ENCODE peak calls at places on chromosomes 3 and 15, in five cellular contexts. I is CD8-positive, alpha-beta memory T cell; Z is colonic mucosa; T is psoas muscle; S is K562. H is an unnamed sample. For H3K4me1, the result is how much of the 10 kb centered on the place peaks cover.

GRCh38 chr15:77535845-77536244 is 96.9 kb downstream of the LINGO1 start:
- DNase-seq in I (no peak), Z (peak), T (no peak), S (peak), H (peak)

GRCh38 chr3:29525254-29525881 is 244.5 kb downstream of the RBMS3 start:
- DNase-seq in I (no peak), Z (peak), T (peak), S (no peak), H (no peak)

GRCh38 chr3:48594431-48595049 is 589 bp downstream of the COL7A1 start:
- DNase-seq in I (no peak), Z (no peak), T (no peak), S (no peak), H (no peak)

GRCh38 chr15:87669846-87670245 is 586.7 kb downstream of the NTRK3 start:
- DNase-seq in I (no peak), Z (no peak), T (no peak), S (no peak), H (no peak)

GRCh38 chr3:129046732-129047552 is 13.6 kb upstream of the GP9 start:
- DNase-seq in I (no peak), Z (no peak), T (peak), S (no peak), H (peak)

GRCh38 chr3:30644615-30645014 is 38.2 kb downstream of the TGFBR2 start:
- DNase-seq in I (peak), Z (peak), T (peak), S (no peak), H (no peak)

GRCh38 chr3:161084277-161084676 is 20.9 kb downstream of the B3GALNT1 start:
- DNase-seq in I (no peak), Z (no peak), T (no peak), S (no peak), H (no peak)

GRCh38 chr3:13462125-13462629 is 17.9 kb upstream of the HDAC11 start:
- DNase-seq in I (no peak), Z (no peak), T (no peak), S (no peak), H (no peak)

GRCh38 chr3:131957511-131957910 is 77.3 kb downstream of the CPNE4 start:
- DNase-seq in I (no peak), Z (no peak), T (no peak), S (no peak), H (no peak)

GRCh38 chr3:46710671-46711295 is 6.9 kb downstream of the PRSS50 start:
- DNase-seq in I (no peak), Z (no peak), T (no peak), S (no peak), H (no peak)

GRCh38 chr3:150603888-150604319 is 783 bp downstream of the SELENOT start:
- DNase-seq in I (no peak), Z (peak), T (no peak), S (no peak), H (no peak)

GRCh38 chr3:87298111-87298718 is 21.8 kb upstream of the POU1F1 start:
- DNase-seq in I (no peak), Z (no peak), T (no peak), S (peak), H (peak)

GRCh38 chr15:30903497-30904187 is at the start of gene FAN1:
- DNase-seq in I (peak), Z (peak), T (peak), S (peak), H (peak)

GRCh38 chr3:196514350-196514716 is 813 bp downstream of the SMCO1 start:
- DNase-seq in I (no peak), Z (no peak), T (no peak), S (no peak), H (no peak)

GRCh38 chr3:197501496-197501878 is 54.3 kb downstream of the BDH1 start:
- DNase-seq in I (no peak), Z (peak), T (no peak), S (peak), H (peak)

GRCh38 chr15:95615436-95615835 is 715.1 kb upstream of the NR2F2 start:
- DNase-seq in I (no peak), Z (no peak), T (no peak), S (no peak), H (no peak)

GRCh38 chr3:132597660-132598059 is 590 bp downstream of the ACKR4 start:
- DNase-seq in I (no peak), Z (no peak), T (no peak), S (no peak), H (no peak)

GRCh38 chr15:85886345-85886935 is 91.7 kb upstream of the KLHL25 start:
- DNase-seq in I (no peak), Z (no peak), T (peak), S (no peak), H (no peak)

GRCh38 chr15:94305133-94305532 is 73.8 kb downstream of the MCTP2 start:
- DNase-seq in I (no peak), Z (no peak), T (no peak), S (no peak), H (no peak)

GRCh38 chr15:81117136-81117535 is 16.9 kb upstream of the CFAP161 start:
- DNase-seq in I (no peak), Z (no peak), T (no peak), S (no peak), H (no peak)

GRCh38 chr3:139113766-139114165 is 69.1 kb upstream of the PRR23C start:
- DNase-seq in I (no peak), Z (no peak), T (no peak), S (no peak), H (no peak)

DNA sequence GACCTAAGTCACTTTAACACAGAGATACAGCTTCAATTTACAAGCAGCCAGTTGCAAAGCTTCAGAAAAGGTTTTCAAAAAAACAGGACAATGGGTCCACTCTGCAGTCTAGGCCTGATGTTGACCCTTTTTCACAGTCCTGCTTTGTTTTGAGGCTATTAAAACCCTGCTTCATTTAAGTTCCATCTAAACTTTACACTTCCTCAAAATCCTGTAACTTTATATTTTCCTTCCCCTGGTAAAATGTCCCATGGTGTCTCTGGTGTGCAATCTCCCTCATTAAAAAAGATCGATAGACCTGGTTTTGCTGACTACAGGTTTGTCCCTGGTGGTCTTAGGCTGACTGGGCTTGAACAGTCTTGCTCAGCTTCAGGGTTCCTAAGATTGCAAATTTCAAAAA is 5.1 kb upstream of the RPL14 start:
- DNase-seq in I (no peak), Z (no peak), T (no peak), S (no peak), H (no peak)
- H3K4me3 ChIP-seq in I (peak), Z (peak), T (peak), S (peak), H (no peak)

GRCh38 chr3:54360320-54360719 is 238.0 kb downstream of the CACNA2D3 start:
- DNase-seq in I (no peak), Z (no peak), T (no peak), S (no peak), H (no peak)
- H3K4me1 ChIP-seq in I (under half), Z (under half), T (under half), S (under half), H (under half)

GRCh38 chr15:48191574-48192225 is at the start of gene CTXN2:
- DNase-seq in I (no peak), Z (peak), T (no peak), S (no peak), H (peak)
- H3K4me3 ChIP-seq in I (no peak), Z (peak), T (no peak), S (no peak), H (no peak)

DNA sequence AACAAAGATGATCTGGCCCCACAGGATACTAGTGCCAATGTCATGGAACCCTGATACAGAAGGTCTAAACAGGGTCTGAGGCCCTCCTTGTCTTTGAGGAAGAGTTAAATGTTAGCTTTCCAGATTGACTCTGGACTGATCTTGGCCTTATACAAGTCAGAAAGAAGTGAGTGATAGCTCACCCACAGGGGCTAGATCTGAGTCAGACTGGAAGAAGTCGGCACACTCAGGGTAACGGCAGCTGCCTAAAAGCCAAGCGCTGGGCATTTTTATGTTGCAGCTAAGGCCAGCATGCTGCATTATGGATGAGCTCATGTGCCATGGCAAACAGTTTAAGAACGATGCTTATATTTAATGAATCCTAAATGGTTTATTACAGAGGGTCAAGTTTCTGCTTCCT is 762.4 kb upstream of the CFAP20DC start:
- DNase-seq in I (no peak), Z (no peak), T (no peak), S (no peak), H (no peak)
- H3K4me1 ChIP-seq in I (under half), Z (under half), T (under half), S (under half), H (under half)

GRCh38 chr3:194054941-194055340 is 81.0 kb upstream of the HES1 start:
- DNase-seq in I (no peak), Z (no peak), T (no peak), S (no peak), H (no peak)

GRCh38 chr3:194061421-194062029 is 74.4 kb upstream of the HES1 start:
- DNase-seq in I (no peak), Z (no peak), T (no peak), S (no peak), H (no peak)

GRCh38 chr3:194057570-194058188 is 78.3 kb upstream of the HES1 start:
- DNase-seq in I (no peak), Z (no peak), T (no peak), S (no peak), H (no peak)

GRCh38 chr3:194056731-194057415 is 79.1 kb upstream of the HES1 start:
- DNase-seq in I (no peak), Z (no peak), T (no peak), S (no peak), H (no peak)

DNA sequence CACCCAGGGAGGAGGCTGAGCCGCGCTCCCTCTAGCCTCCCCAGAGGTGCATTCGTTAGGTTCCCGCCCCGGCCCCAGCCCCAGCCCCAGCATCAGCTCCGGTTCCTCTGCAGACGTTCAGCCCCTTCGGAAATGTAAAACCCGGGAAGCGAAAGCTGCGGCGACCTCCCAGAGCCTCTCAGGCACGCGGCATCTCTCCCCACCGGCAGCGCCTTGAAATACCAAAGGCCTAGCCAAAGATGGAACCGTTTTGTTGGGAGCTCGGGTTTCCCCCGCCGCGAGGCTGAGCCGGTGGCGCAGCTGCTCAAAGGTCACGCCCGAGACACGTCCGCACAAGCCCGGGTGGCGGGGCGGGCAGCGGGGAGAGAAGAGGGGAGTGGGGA is 77.8 kb upstream of the HES1 start:
- DNase-seq in I (no peak), Z (peak), T (peak), S (peak), H (peak)
- H3K4me3 ChIP-seq in I (no peak), Z (peak), T (peak), S (no peak), H (no peak)

GRCh38 chr3:56773588-56774330 is 28.0 kb downstream of the ARHGEF3 start:
- DNase-seq in I (no peak), Z (no peak), T (no peak), S (no peak), H (no peak)

GRCh38 chr3:56778904-56779303 is 22.8 kb downstream of the ARHGEF3 start:
- DNase-seq in I (no peak), Z (no peak), T (no peak), S (no peak), H (no peak)

GRCh38 chr3:56775931-56776461 is 25.8 kb downstream of the ARHGEF3 start:
- DNase-seq in I (no peak), Z (no peak), T (no peak), S (no peak), H (no peak)

GRCh38 chr3:56775356-56775914 is 26.3 kb downstream of the ARHGEF3 start:
- DNase-seq in I (no peak), Z (no peak), T (no peak), S (no peak), H (no peak)

DNA sequence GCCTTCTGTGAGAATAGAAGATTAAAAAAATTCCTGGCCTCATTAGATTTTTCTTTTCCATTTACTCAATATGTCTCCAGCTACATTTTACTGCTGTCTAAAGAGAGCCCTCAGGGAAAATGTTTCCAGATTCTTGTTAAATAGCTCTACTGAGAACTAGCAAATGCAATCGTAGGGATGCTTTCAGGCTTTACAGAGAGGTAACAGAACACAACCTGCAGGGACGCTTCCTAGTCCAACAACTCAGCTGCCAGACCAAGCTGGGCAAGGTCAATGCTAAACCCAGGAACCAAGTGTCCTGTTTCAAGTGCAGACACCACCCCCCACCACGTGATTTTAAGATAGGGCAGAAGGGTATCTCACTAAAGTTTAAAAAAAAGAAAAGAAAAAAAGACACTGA is 25.2 kb downstream of the ARHGEF3 start:
- DNase-seq in I (no peak), Z (no peak), T (no peak), S (no peak), H (no peak)
- H3K4me1 ChIP-seq in I (half or more), Z (under half), T (under half), S (under half), H (under half)

GRCh38 chr15:74432271-74432967 is 1.3 kb downstream of the SEMA7A start:
- DNase-seq in I (no peak), Z (no peak), T (no peak), S (no peak), H (peak)

GRCh38 chr15:74431645-74432044 is 2.1 kb downstream of the SEMA7A start:
- DNase-seq in I (no peak), Z (no peak), T (no peak), S (no peak), H (no peak)

GRCh38 chr15:74430510-74430951 is 3.2 kb downstream of the SEMA7A start:
- DNase-seq in I (no peak), Z (no peak), T (no peak), S (no peak), H (peak)

GRCh38 chr15:74429784-74430141 is 4.0 kb downstream of the SEMA7A start:
- DNase-seq in I (no peak), Z (no peak), T (no peak), S (no peak), H (no peak)

GRCh38 chr15:74431116-74431515 is 2.6 kb downstream of the SEMA7A start:
- DNase-seq in I (no peak), Z (no peak), T (no peak), S (no peak), H (no peak)
- H3K4me3 ChIP-seq in I (no peak), Z (no peak), T (no peak), S (no peak), H (no peak)

DNA sequence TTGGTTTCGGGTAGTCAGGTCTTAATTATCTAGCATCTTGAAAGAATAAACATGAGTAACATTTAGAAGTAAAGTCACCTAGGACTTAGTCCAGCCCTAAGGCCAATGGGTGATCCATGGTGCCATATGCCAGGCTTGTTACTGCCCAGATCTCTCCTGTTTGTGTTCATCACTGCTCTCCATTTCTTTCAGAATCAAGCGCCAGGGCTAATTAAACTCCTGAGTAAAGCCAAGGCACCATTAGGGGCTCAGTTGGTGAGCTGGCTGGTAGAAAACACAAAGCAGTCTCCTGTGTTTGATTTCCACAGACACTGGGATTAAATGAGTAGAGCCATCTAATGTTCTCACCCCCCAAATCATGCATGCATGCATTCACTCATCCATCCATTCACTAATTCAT is 11.3 kb downstream of the CYP19A1 start:
- DNase-seq in I (no peak), Z (no peak), T (no peak), S (no peak), H (no peak)
- H3K4me1 ChIP-seq in I (under half), Z (under half), T (under half), S (under half), H (under half)

GRCh38 chr3:170719300-170719699 is 133.4 kb upstream of the SLC7A14 start:
- DNase-seq in I (no peak), Z (no peak), T (no peak), S (no peak), H (no peak)
- H3K4me3 ChIP-seq in I (no peak), Z (no peak), T (no peak), S (no peak), H (no peak)

GRCh38 chr15:69627548-69628158 is 175.0 kb downstream of the RPLP1 start:
- DNase-seq in I (no peak), Z (peak), T (no peak), S (no peak), H (no peak)

GRCh38 chr15:69631005-69631404 is 178.4 kb downstream of the RPLP1 start:
- DNase-seq in I (no peak), Z (no peak), T (no peak), S (no peak), H (no peak)

GRCh38 chr15:69626095-69627066 is 173.8 kb downstream of the RPLP1 start:
- DNase-seq in I (no peak), Z (peak), T (no peak), S (no peak), H (no peak)

GRCh38 chr15:69629631-69630161 is 177.1 kb downstream of the RPLP1 start:
- DNase-seq in I (no peak), Z (peak), T (no peak), S (no peak), H (no peak)

DNA sequence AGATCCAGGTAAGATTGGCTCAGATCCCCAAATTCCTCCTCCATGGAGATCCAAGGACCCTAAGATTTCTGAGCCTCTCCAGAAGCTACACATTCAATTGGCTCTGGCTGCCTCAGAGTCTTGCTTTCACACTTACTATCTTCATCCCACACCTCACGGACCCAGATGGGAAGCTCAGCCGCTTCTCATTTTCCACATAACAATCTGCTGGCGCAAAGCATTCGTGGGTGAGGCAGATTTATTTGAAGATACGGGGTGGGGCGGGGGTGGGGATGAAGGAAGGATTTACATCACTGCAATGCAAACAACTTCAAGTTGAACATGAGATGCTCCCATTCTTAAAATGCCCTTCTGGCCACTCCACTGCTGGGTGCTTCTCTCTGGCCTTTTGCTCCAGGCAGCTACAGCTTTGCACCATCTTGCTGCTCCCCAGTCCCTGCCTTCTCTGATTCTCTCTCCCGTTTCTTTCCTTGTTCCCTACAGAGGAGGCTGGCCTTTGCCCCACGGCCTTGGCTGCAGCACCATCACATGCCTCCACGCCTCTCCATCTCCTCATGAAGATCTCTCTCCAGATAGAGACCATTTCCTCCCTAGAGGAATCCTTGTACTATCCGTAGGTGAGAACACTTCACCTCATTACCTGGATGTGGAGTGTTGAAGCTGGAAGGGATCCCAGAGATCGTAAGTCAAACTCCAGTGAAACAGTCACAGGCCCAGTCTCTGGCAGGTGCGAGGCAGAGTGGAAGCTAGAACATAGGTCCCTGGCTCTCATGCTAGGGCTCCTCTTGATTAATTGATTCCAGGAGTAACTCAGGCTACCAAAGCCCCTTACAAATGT is 175.9 kb downstream of the RPLP1 start:
- DNase-seq in I (no peak), Z (peak), T (no peak), S (no peak), H (peak)
- H3K4me1 ChIP-seq in I (under half), Z (under half), T (under half), S (under half), H (under half)

H was measured in mucosa of descending colon.